ENCODE peak calls at places on chromosomes 11 and 22, in ten cellular contexts. B, P, T, H, J, S, L, Q, N and I are unnamed samples.

GRCh38 chr11:70528794-70529580 is 130.7 kb downstream of the CTTN start:
- DNase-seq in P (no peak), N (no peak), S (no peak), T (no peak), H (no peak), L (no peak), Q (no peak), J (no peak), B (no peak), I (no peak)

GRCh38 chr11:125257185-125257584 is 92.6 kb downstream of the PKNOX2 start:
- DNase-seq in Q (no peak), L (no peak), H (no peak), S (peak; percentile 69), T (no peak), J (no peak), B (no peak), P (no peak), N (no peak), I (no peak)

GRCh38 chr11:122494171-122494570 is 161.4 kb upstream of the UBASH3B start:
- DNase-seq in J (no peak), Q (no peak), H (no peak), B (no peak), L (no peak), S (no peak), T (no peak), P (no peak), N (peak; percentile 80), I (peak; percentile 30)

GRCh38 chr22:19882446-19883381 is 28.0 kb upstream of the GNB1L start:
- DNase-seq in H (no peak), S (peak; percentile 8), J (no peak), T (peak; percentile 2), N (no peak), Q (no peak), L (no peak), B (no peak), P (no peak), I (no peak)

GRCh38 chr11:74847895-74848294 is 99.2 kb downstream of the RNF169 start:
- DNase-seq in H (no peak), N (no peak), L (no peak), P (no peak), Q (no peak), B (no peak), J (no peak), S (no peak), T (no peak), I (no peak)

GRCh38 chr22:19821523-19822300 is 33.0 kb downstream of the GNB1L start:
- DNase-seq in L (no peak), T (no peak), J (no peak), B (no peak), N (no peak), H (no peak), Q (no peak), P (no peak), S (no peak), I (no peak)

GRCh38 chr11:113240790-113241189 is 73.6 kb upstream of the TTC12 start:
- DNase-seq in Q (no peak), H (no peak), N (no peak), T (no peak), B (no peak), J (no peak), S (no peak), P (no peak), L (no peak), I (no peak)

GRCh38 chr11:57597461-57597892 is at the start of gene SERPING1:
- DNase-seq in S (no peak), P (no peak), L (no peak), T (no peak), J (peak; percentile 44), Q (no peak), H (peak; percentile 79), B (peak; percentile 84), N (peak; percentile 32), I (no peak)

GRCh38 chr22:47100019-47100418 is 337.6 kb downstream of the TBC1D22A start:
- DNase-seq in H (no peak), N (no peak), T (no peak), B (no peak), P (no peak), S (no peak), J (no peak), L (no peak), Q (no peak), I (no peak)

GRCh38 chr22:44689173-44689572 is 12.8 kb upstream of the PRR5 start:
- DNase-seq in Q (no peak), J (no peak), N (peak; percentile 15), P (no peak), L (no peak), B (no peak), S (no peak), T (no peak), H (no peak), I (no peak)

GRCh38 chr11:117492578-117493251 is 165.1 kb downstream of the CEP164 start:
- DNase-seq in Q (peak; percentile 68), L (no peak), P (no peak), B (no peak), J (no peak), N (no peak), S (peak; percentile 59), T (no peak), H (no peak), I (no peak)

GRCh38 chr11:1480191-1480554 is 6.4 kb downstream of the MOB2 start:
- DNase-seq in P (no peak), H (no peak), N (no peak), Q (no peak), J (no peak), S (no peak), L (no peak), T (no peak), B (no peak), I (no peak)

GRCh38 chr11:76657824-76658170 is 12.8 kb downstream of the LRRC32 start:
- DNase-seq in P (no peak), H (no peak), Q (no peak), T (no peak), B (no peak), N (no peak), S (no peak), J (no peak), L (no peak), I (no peak)

GRCh38 chr11:965206-965775 is 39.6 kb downstream of the AP2A2 start:
- DNase-seq in L (peak; percentile 25), J (no peak), N (no peak), T (no peak), Q (no peak), S (no peak), H (no peak), P (no peak), B (no peak), I (no peak)

GRCh38 chr11:63641727-63642126 is 27.5 kb upstream of the PLAAT3 start:
- DNase-seq in Q (no peak), J (peak; percentile 34), S (no peak), T (no peak), N (peak; percentile 59), H (peak; percentile 58), P (no peak), L (no peak), B (no peak), I (peak; percentile 11)

GRCh38 chr22:24175160-24175808 is 6.0 kb upstream of the SUSD2 start:
- DNase-seq in Q (peak; percentile 75), H (peak; percentile 84), J (peak; percentile 81), S (peak; percentile 91), P (peak; percentile 77), T (peak; percentile 74), B (peak; percentile 85), L (peak; percentile 73), N (peak; percentile 74), I (peak; percentile 68)

GRCh38 chr11:65849771-65850216 is 8.2 kb downstream of the CFL1 start:
- DNase-seq in N (no peak), B (no peak), S (no peak), T (no peak), Q (no peak), L (peak; percentile 2), P (no peak), H (no peak), J (no peak), I (no peak)

GRCh38 chr11:47369676-47370075 is 8.7 kb downstream of the SPI1 start:
- DNase-seq in L (no peak), H (no peak), B (no peak), J (no peak), T (no peak), Q (no peak), P (no peak), N (no peak), S (no peak), I (no peak)

GRCh38 chr11:8794677-8795103 is 112.1 kb downstream of the RPL27A start:
- DNase-seq in Q (no peak), N (no peak), L (no peak), T (no peak), H (no peak), J (no peak), B (no peak), P (no peak), S (no peak), I (no peak)
- TF ChIP-seq CTCF in Q (peak; percentile 24), N (peak; percentile 6), L (peak; percentile 28), T (no peak), H (peak; percentile 18), J (peak; percentile 9), B (peak; percentile 29), P (no peak), S (peak; percentile 27), I (peak; percentile 45)

DNA sequence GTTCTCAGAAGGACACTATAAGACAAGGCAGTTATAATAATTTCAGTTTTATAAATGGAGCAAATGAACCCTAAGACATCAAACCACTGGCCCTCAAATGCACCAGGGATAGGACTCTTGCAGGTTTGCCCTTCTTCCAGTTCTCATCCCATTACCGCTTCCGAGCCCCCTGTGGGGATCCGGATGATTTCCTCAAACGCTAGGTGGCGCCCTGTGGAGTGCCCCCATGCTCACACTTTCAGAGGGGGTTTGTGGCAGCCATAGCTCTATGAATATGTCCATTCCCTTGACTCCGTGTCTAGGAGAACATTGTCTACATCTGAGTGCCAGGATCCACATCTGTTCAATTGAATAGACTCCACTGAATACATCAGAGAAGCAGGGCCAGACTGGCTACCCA is 816.3 kb downstream of the NTM start:
- DNase-seq in J (no peak), P (no peak), T (no peak), B (no peak), Q (peak; percentile 37), N (no peak), S (peak; percentile 62), H (no peak), L (no peak), I (no peak)
- TF ChIP-seq CTCF in J (peak; percentile 22), P (peak; percentile 34), T (no peak), B (no peak), Q (peak; percentile 48), N (peak; percentile 17), S (no peak), H (peak; percentile 24), L (peak; percentile 50), I (peak; percentile 68)

DNA sequence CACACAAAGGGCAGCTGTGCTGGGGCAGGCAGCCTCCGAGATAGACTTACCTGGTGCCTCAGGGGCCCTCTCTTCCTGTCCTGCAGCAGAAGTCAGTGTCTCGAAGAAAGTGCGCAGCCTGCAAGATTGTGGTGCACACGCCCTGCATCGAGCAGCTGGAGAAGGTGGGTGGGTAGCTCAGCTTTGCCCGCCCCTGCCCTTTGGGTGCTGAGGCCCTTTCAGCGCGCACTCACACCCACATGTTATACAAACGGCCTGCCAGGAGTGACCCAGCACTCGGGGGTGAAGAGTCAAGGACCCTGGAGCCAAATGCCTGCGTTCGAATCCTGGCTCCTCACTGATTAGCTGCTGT is 13.6 kb upstream of the MDK start:
- DNase-seq in S (no peak), Q (no peak), H (no peak), J (no peak), P (no peak), N (no peak), T (no peak), L (no peak), B (no peak), I (no peak)
- TF ChIP-seq CTCF in S (no peak), Q (peak; percentile 5), H (no peak), J (no peak), P (no peak), N (no peak), T (no peak), L (no peak), B (no peak), I (peak; percentile 64)

GRCh38 chr11:106156290-106156937 is 79.0 kb downstream of the AASDHPPT start:
- DNase-seq in B (no peak), T (no peak), Q (peak; percentile 8), H (peak; percentile 90), N (peak; percentile 94), J (peak; percentile 94), P (peak; percentile 19), S (no peak), L (peak; percentile 38), I (peak; percentile 48)
- TF ChIP-seq CTCF in B (no peak), T (no peak), Q (peak; percentile 48), H (peak; percentile 42), N (peak; percentile 65), J (peak; percentile 61), P (peak; percentile 41), S (peak; percentile 31), L (peak; percentile 38), I (peak; percentile 80)